ENCODE peak calls at places on chromosomes 1 and 21, in eight cellular contexts. J, C, W, E, P, U, F and Y are unnamed samples.

GRCh38 chr1:224726783-224727182 is 110.7 kb downstream of the CNIH3 start:
- DNase-seq in J (no peak), C (no peak), W (peak; percentile 42), E (peak; percentile 97), P (peak; percentile 97), U (no peak), F (no peak), Y (peak; percentile 88)

GRCh38 chr1:30473920-30474817 is 249.2 kb downstream of the MATN1 start:
- DNase-seq in J (no peak), C (no peak), W (peak; percentile 12), E (no peak), P (no peak), U (no peak), F (no peak), Y (no peak)

GRCh38 chr1:98661544-98662353 is at the start of gene SNX7:
- DNase-seq in J (no peak), C (peak; percentile 87), W (peak; percentile 81), E (peak; percentile 78), P (peak; percentile 91), U (no peak), F (peak; percentile 79), Y (peak; percentile 95)

GRCh38 chr1:100440075-100440809 is 87.9 kb downstream of the CDC14A start:
- DNase-seq in J (no peak), C (no peak), W (peak; percentile 37), E (no peak), P (no peak), U (peak; percentile 71), F (peak; percentile 16), Y (no peak)

GRCh38 chr1:97502360-97502759 is 418.5 kb downstream of the DPYD start:
- DNase-seq in J (no peak), C (no peak), W (no peak), E (no peak), P (no peak), U (no peak), F (no peak), Y (no peak)

GRCh38 chr1:185499986-185500626 is 183.1 kb upstream of the IVNS1ABP start:
- DNase-seq in J (no peak), C (no peak), W (no peak), E (peak; percentile 88), P (peak; percentile 96), U (no peak), F (no peak), Y (peak; percentile 74)

GRCh38 chr1:108617008-108617723 is 43.7 kb downstream of the HENMT1 start:
- DNase-seq in J (no peak), C (no peak), W (no peak), E (no peak), P (no peak), U (no peak), F (no peak), Y (no peak)

GRCh38 chr21:32918467-32919140 is 107.1 kb upstream of the OLIG2 start:
- DNase-seq in J (no peak), C (no peak), W (no peak), E (no peak), P (no peak), U (no peak), F (no peak), Y (no peak)

GRCh38 chr21:31326478-31327247 is 17.4 kb downstream of the TIAM1 start:
- DNase-seq in J (peak; percentile 85), C (no peak), W (no peak), E (peak; percentile 18), P (peak; percentile 71), U (no peak), F (no peak), Y (peak; percentile 13)

GRCh38 chr21:33940846-33941245 is 25.2 kb upstream of the ATP5PO start:
- DNase-seq in J (no peak), C (no peak), W (no peak), E (peak; percentile 13), P (no peak), U (no peak), F (no peak), Y (no peak)

GRCh38 chr1:8154621-8155052 is 128.5 kb upstream of the ERRFI1 start:
- DNase-seq in J (no peak), C (no peak), W (no peak), E (no peak), P (no peak), U (no peak), F (no peak), Y (no peak)

GRCh38 chr1:85465791-85466134 is 804 bp upstream of the DDAH1 start:
- DNase-seq in J (no peak), C (no peak), W (no peak), E (peak; percentile 61), P (peak; percentile 61), U (no peak), F (no peak), Y (peak; percentile 37)
- H3K4me3 ChIP-seq in J (no peak overlapping the region), C (peak overlapping the region; percentile 79), W (no peak overlapping the region), E (peak overlapping the region; percentile 76), P (peak overlapping the region; percentile 83), U (no peak overlapping the region), F (no peak overlapping the region), Y (peak overlapping the region; percentile 92)

DNA sequence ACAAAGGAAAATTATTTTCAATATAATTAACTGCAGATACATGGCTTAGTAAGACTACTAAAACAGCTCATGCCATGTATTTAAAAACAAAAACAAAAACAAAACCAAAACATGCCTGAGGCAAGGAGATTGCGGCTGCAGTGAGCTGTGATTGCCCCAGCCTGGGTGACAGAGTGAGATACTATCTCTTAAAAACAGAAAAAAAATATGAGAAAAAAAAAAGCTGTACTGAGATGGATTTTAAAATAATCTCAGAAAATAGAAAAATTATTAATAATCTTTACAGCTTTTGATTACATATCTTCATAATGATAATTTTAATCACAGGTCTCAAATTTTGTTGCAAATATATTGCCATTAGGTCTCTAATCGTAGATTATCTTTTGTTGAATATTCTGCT is 24.0 kb upstream of the LIN9 start:
- DNase-seq in J (no peak), C (no peak), W (no peak), E (no peak), P (peak; percentile 18), U (no peak), F (no peak), Y (peak; percentile 32)
- H3K4me3 ChIP-seq in J (no peak overlapping the region), C (peak overlapping the region; percentile 27), W (no peak overlapping the region), E (no peak overlapping the region), P (peak overlapping the region; percentile 57), U (peak overlapping the region; percentile 19), F (no peak overlapping the region), Y (peak overlapping the region; percentile 35)

GRCh38 chr1:220810179-220810653 is 23.5 kb downstream of the MTARC1 start:
- DNase-seq in J (peak; percentile 40), C (peak; percentile 79), W (peak; percentile 81), E (peak; percentile 82), P (peak; percentile 90), U (peak; percentile 45), F (peak; percentile 79), Y (peak; percentile 89)
- H3K4me3 ChIP-seq in J (no peak overlapping the region), C (peak overlapping the region; percentile 53), W (no peak overlapping the region), E (peak overlapping the region; percentile 33), P (peak overlapping the region; percentile 39), U (peak overlapping the region; percentile 34), F (peak overlapping the region; percentile 18), Y (peak overlapping the region; percentile 43)

DNA sequence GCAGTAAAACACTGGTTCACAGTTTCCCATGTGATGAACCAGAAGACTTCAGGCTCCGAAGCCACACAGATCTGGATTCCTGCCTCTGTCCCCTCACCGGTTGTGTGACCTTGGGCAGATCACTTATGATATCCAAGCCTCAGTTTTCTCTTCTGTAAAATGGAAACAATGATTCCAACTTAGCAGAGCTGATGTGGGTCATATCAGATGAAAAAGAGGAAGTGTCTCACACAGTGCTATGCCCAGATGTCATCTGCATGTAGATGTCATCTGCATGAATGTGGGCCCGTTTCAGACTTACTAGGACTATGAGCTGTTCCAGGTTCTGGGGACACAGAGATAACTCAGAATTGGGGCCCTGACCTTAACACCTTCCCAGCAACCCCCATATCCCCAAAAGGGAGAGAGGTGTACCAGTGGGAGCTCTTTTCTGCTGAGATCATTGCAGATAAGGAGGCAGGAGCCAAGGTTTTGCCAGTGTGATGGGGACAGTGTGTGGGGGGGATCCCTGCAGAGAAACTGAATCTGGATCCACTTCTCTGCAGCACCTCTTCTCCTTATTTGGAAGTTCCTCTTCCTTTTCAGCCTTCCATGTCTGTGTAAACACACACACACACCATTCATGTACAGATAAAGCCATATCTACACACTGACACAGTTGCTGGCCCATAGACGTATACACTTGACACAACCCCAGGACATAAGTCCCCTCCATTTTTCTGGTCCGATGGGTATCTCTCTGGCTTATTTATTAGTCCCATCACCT is 5.0 kb upstream of the ADGRB2 start:
- DNase-seq in J (no peak), C (no peak), W (no peak), E (no peak), P (no peak), U (no peak), F (no peak), Y (no peak)
- H3K4me3 ChIP-seq in J (no peak overlapping the region), C (no peak overlapping the region), W (no peak overlapping the region), E (no peak overlapping the region), P (no peak overlapping the region), U (no peak overlapping the region), F (no peak overlapping the region), Y (no peak overlapping the region)

GRCh38 chr1:163471766-163472165 is 150.0 kb downstream of the NUF2 start:
- DNase-seq in J (no peak), C (no peak), W (no peak), E (no peak), P (no peak), U (no peak), F (no peak), Y (no peak)
- H3K4me3 ChIP-seq in J (no peak overlapping the region), C (no peak overlapping the region), W (no peak overlapping the region), E (no peak overlapping the region), P (no peak overlapping the region), U (no peak overlapping the region), F (no peak overlapping the region), Y (no peak overlapping the region)

GRCh38 chr1:201110616-201111015 is 1.6 kb downstream of the CACNA1S start:
- DNase-seq in J (no peak), C (no peak), W (no peak), E (no peak), P (no peak), U (no peak), F (no peak), Y (no peak)
- H3K4me3 ChIP-seq in J (no peak overlapping the region), C (no peak overlapping the region), W (no peak overlapping the region), E (no peak overlapping the region), P (no peak overlapping the region), U (no peak overlapping the region), F (no peak overlapping the region), Y (no peak overlapping the region)

GRCh38 chr1:23528245-23528978 is 2.6 kb downstream of the E2F2 start:
- DNase-seq in J (peak; percentile 72), C (peak; percentile 80), W (peak; percentile 93), E (peak; percentile 81), P (peak; percentile 89), U (peak; percentile 74), F (peak; percentile 69), Y (peak; percentile 84)
- H3K4me3 ChIP-seq in J (peak overlapping the region; percentile 83), C (peak overlapping the region; percentile 15), W (no peak overlapping the region), E (no peak overlapping the region), P (no peak overlapping the region), U (peak overlapping the region; percentile 37), F (no peak overlapping the region), Y (no peak overlapping the region)

DNA sequence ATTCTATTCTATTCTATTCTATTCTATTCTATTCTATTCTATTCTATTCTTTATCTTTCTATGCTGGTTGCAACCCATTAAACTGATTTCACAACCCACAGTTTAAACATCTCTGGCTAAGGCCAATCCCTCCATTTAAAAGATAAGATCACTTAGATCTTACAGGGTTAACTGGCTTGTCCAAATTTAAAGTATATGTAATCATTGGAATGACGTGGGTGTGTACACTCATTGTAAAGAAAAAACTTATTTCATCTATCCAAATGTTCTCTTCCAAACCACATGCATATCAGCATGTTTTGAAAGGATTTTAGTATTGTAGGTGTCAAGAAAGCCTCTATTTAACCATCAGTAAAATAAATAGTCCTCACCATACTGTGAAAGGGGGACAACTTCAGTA is 299.6 kb upstream of the RUNX1 start:
- DNase-seq in J (no peak), C (no peak), W (no peak), E (no peak), P (peak; percentile 23), U (no peak), F (no peak), Y (no peak)
- H3K4me3 ChIP-seq in J (no peak overlapping the region), C (no peak overlapping the region), W (no peak overlapping the region), E (no peak overlapping the region), P (no peak overlapping the region), U (no peak overlapping the region), F (no peak overlapping the region), Y (no peak overlapping the region)